ENCODE peak calls at places on chromosomes 4 and X, in six cellular contexts. One of them, this sample, is unnamed. For H3K4me1, the result is how much of the 10 kb centered on the place peaks cover.

GRCh38 chrX:150854856-150855255 is 43.6 kb downstream of the CD99L2 start:
- DNase-seq in esophagus squamous epithelium: no peak
- DNase-seq in IMR-90: no peak
- DNase-seq in tibial nerve: no peak
- DNase-seq in spleen: no peak
- DNase-seq in ovary: no peak
- DNase-seq in this sample: no peak

GRCh38 chr4:15755321-15755750 is 22.8 kb upstream of the CD38 start:
- DNase-seq in IMR-90: peak
- DNase-seq in ovary: no peak
- DNase-seq in spleen: no peak
- DNase-seq in tibial nerve: no peak
- DNase-seq in esophagus squamous epithelium: no peak
- DNase-seq in this sample: no peak

GRCh38 chr4:88457307-88458090 is 580 bp downstream of the HERC5 start:
- DNase-seq in spleen: peak
- DNase-seq in ovary: peak
- DNase-seq in tibial nerve: peak
- DNase-seq in esophagus squamous epithelium: no peak
- DNase-seq in IMR-90: no peak
- DNase-seq in this sample: peak

GRCh38 chr4:153610623-153611376 is 73.3 kb upstream of the TLR2 start:
- DNase-seq in ovary: no peak
- DNase-seq in tibial nerve: no peak
- DNase-seq in spleen: no peak
- DNase-seq in IMR-90: no peak
- DNase-seq in esophagus squamous epithelium: no peak
- DNase-seq in this sample: no peak

GRCh38 chr4:175805863-175806262 is 6.2 kb downstream of the GPM6A start:
- DNase-seq in tibial nerve: no peak
- DNase-seq in spleen: no peak
- DNase-seq in esophagus squamous epithelium: no peak
- DNase-seq in IMR-90: no peak
- DNase-seq in ovary: no peak
- DNase-seq in this sample: no peak

GRCh38 chrX:54182864-54183613 is at the start of gene FAM120C:
- DNase-seq in tibial nerve: peak
- DNase-seq in spleen: peak
- DNase-seq in IMR-90: peak
- DNase-seq in esophagus squamous epithelium: peak
- DNase-seq in ovary: peak
- DNase-seq in this sample: peak

GRCh38 chr4:67575232-67575888 is 16.8 kb downstream of the STAP1 start:
- DNase-seq in tibial nerve: no peak
- DNase-seq in IMR-90: no peak
- DNase-seq in esophagus squamous epithelium: no peak
- DNase-seq in spleen: no peak
- DNase-seq in ovary: no peak
- DNase-seq in this sample: no peak

GRCh38 chr4:38868055-38868965 is 704 bp downstream of the FAM114A1 start:
- DNase-seq in tibial nerve: peak
- DNase-seq in esophagus squamous epithelium: no peak
- DNase-seq in spleen: no peak
- DNase-seq in ovary: peak
- DNase-seq in IMR-90: peak
- DNase-seq in this sample: peak

GRCh38 chr4:16120720-16121119 is 36.9 kb upstream of the PROM1 start:
- DNase-seq in spleen: no peak
- DNase-seq in tibial nerve: no peak
- DNase-seq in IMR-90: peak
- DNase-seq in ovary: no peak
- DNase-seq in esophagus squamous epithelium: no peak
- DNase-seq in this sample: no peak

GRCh38 chr4:120918788-120919187 is 3.7 kb downstream of the PRDM5 start:
- DNase-seq in tibial nerve: no peak
- DNase-seq in spleen: no peak
- DNase-seq in IMR-90: peak
- DNase-seq in ovary: no peak
- DNase-seq in esophagus squamous epithelium: no peak
- DNase-seq in this sample: no peak

GRCh38 chr4:174041555-174042110 is 241.8 kb downstream of the FBXO8 start:
- DNase-seq in esophagus squamous epithelium: no peak
- DNase-seq in IMR-90: no peak
- DNase-seq in ovary: no peak
- DNase-seq in spleen: no peak
- DNase-seq in tibial nerve: no peak
- DNase-seq in this sample: no peak

GRCh38 chrX:133610056-133610455 is 194.8 kb upstream of the GPC4 start:
- DNase-seq in IMR-90: no peak
- DNase-seq in esophagus squamous epithelium: no peak
- DNase-seq in ovary: no peak
- DNase-seq in spleen: no peak
- DNase-seq in tibial nerve: no peak
- DNase-seq in this sample: no peak

GRCh38 chrX:133417364-133417763 is 2.1 kb upstream of the GPC4 start:
- DNase-seq in esophagus squamous epithelium: no peak
- DNase-seq in IMR-90: no peak
- DNase-seq in ovary: no peak
- DNase-seq in spleen: no peak
- DNase-seq in tibial nerve: no peak
- DNase-seq in this sample: no peak

GRCh38 chrX:3129256-3129655 is 88.0 kb downstream of the ARSF start:
- DNase-seq in tibial nerve: no peak
- DNase-seq in ovary: no peak
- DNase-seq in spleen: no peak
- DNase-seq in esophagus squamous epithelium: no peak
- DNase-seq in IMR-90: peak
- DNase-seq in this sample: no peak

GRCh38 chrX:12814434-12814833 is 23.2 kb downstream of the PRPS2 start:
- DNase-seq in ovary: no peak
- DNase-seq in IMR-90: peak
- DNase-seq in spleen: no peak
- DNase-seq in tibial nerve: peak
- DNase-seq in esophagus squamous epithelium: no peak
- DNase-seq in this sample: no peak

GRCh38 chr4:33088713-33089112 is 2368.5 kb downstream of the PCDH7 start:
- DNase-seq in esophagus squamous epithelium: no peak
- DNase-seq in spleen: no peak
- DNase-seq in tibial nerve: no peak
- DNase-seq in IMR-90: no peak
- DNase-seq in ovary: no peak
- DNase-seq in this sample: no peak

GRCh38 chrX:9133426-9133825 is 99.5 kb upstream of the FAM9B start:
- DNase-seq in ovary: no peak
- DNase-seq in tibial nerve: no peak
- DNase-seq in spleen: no peak
- DNase-seq in esophagus squamous epithelium: no peak
- DNase-seq in IMR-90: peak
- DNase-seq in this sample: no peak

GRCh38 chr4:77586953-77587383 is 18.7 kb upstream of the CXCL13 start:
- DNase-seq in esophagus squamous epithelium: no peak
- DNase-seq in ovary: no peak
- DNase-seq in tibial nerve: no peak
- DNase-seq in IMR-90: no peak
- DNase-seq in spleen: peak
- DNase-seq in this sample: no peak

DNA sequence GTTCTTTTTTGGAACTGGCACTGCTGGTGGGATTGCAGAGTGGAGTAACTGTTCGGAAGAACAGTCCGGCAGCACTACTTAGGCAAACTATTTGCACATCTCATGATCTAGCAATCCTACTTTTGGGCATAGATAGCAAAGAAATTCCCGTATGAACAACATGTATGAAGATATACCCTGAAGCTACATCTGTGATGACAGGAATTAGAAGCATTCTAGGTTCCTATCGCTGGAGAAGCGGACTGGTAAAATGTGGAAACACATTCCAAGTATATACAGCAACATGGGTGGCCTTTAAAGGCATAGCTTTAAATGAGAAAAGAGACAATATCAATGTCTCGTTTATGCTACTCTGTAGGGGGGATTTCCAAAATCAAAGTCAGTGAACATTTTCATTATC is 3.1 kb downstream of the DCAF16 start:
- DNase-seq in esophagus squamous epithelium: no peak
- DNase-seq in IMR-90: peak
- DNase-seq in tibial nerve: no peak
- DNase-seq in ovary: no peak
- DNase-seq in spleen: no peak
- DNase-seq in this sample: no peak
- H3K4me1 ChIP-seq in esophagus squamous epithelium: under half
- H3K4me1 ChIP-seq in IMR-90: under half
- H3K4me1 ChIP-seq in tibial nerve: under half
- H3K4me1 ChIP-seq in ovary: under half
- H3K4me1 ChIP-seq in spleen: half or more
- H3K4me1 ChIP-seq in this sample: under half

GRCh38 chrX:4844376-4844775 is 1130.9 kb upstream of the PRKX start:
- DNase-seq in spleen: no peak
- DNase-seq in esophagus squamous epithelium: no peak
- DNase-seq in IMR-90: no peak
- DNase-seq in tibial nerve: no peak
- DNase-seq in ovary: no peak
- DNase-seq in this sample: no peak
- TF ChIP-seq POLR2A in spleen: no peak
- TF ChIP-seq POLR2A in esophagus squamous epithelium: no peak
- TF ChIP-seq POLR2A in IMR-90: no peak
- TF ChIP-seq POLR2A in tibial nerve: no peak
- TF ChIP-seq POLR2A in ovary: no peak
- TF ChIP-seq POLR2A in this sample: no peak

DNA sequence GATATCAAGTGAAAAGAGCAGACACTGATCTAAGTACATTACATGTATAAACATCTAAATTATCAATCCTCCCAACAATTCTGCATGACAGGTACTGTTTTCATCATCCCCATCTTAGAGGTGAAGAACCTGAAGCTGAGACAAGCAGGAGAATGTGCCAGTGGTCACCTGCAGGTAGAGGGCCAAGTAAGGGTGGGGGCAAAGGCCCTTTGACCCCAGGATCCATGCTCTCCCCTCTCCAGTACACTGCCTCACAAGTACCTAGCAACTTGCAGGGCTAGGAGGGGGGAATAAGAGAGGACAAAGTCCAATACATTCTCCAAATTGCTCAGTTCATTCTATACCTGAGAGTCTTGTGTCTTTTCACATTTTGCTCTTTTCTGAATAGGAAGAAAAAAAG is 8.3 kb upstream of the MAP7D2 start:
- DNase-seq in IMR-90: no peak
- DNase-seq in spleen: no peak
- DNase-seq in tibial nerve: no peak
- DNase-seq in esophagus squamous epithelium: no peak
- DNase-seq in ovary: no peak
- DNase-seq in this sample: no peak
- H3K4me1 ChIP-seq in IMR-90: under half
- H3K4me1 ChIP-seq in spleen: under half
- H3K4me1 ChIP-seq in tibial nerve: under half
- H3K4me1 ChIP-seq in esophagus squamous epithelium: under half
- H3K4me1 ChIP-seq in ovary: under half
- H3K4me1 ChIP-seq in this sample: under half

GRCh38 chr4:184538023-184538599 is 63.8 kb upstream of the IRF2 start:
- DNase-seq in spleen: peak
- DNase-seq in esophagus squamous epithelium: peak
- DNase-seq in ovary: peak
- DNase-seq in tibial nerve: peak
- DNase-seq in IMR-90: peak
- DNase-seq in this sample: no peak

GRCh38 chr4:184534511-184535391 is 60.4 kb upstream of the IRF2 start:
- DNase-seq in tibial nerve: no peak
- DNase-seq in IMR-90: peak
- DNase-seq in esophagus squamous epithelium: no peak
- DNase-seq in ovary: no peak
- DNase-seq in spleen: no peak
- DNase-seq in this sample: no peak

GRCh38 chr4:184536881-184537248 is 62.5 kb upstream of the IRF2 start:
- DNase-seq in IMR-90: no peak
- DNase-seq in tibial nerve: peak
- DNase-seq in esophagus squamous epithelium: no peak
- DNase-seq in ovary: no peak
- DNase-seq in spleen: no peak
- DNase-seq in this sample: no peak

GRCh38 chr4:184537269-184538022 is 63.1 kb upstream of the IRF2 start:
- DNase-seq in spleen: peak
- DNase-seq in esophagus squamous epithelium: peak
- DNase-seq in ovary: peak
- DNase-seq in tibial nerve: peak
- DNase-seq in IMR-90: peak
- DNase-seq in this sample: peak

DNA sequence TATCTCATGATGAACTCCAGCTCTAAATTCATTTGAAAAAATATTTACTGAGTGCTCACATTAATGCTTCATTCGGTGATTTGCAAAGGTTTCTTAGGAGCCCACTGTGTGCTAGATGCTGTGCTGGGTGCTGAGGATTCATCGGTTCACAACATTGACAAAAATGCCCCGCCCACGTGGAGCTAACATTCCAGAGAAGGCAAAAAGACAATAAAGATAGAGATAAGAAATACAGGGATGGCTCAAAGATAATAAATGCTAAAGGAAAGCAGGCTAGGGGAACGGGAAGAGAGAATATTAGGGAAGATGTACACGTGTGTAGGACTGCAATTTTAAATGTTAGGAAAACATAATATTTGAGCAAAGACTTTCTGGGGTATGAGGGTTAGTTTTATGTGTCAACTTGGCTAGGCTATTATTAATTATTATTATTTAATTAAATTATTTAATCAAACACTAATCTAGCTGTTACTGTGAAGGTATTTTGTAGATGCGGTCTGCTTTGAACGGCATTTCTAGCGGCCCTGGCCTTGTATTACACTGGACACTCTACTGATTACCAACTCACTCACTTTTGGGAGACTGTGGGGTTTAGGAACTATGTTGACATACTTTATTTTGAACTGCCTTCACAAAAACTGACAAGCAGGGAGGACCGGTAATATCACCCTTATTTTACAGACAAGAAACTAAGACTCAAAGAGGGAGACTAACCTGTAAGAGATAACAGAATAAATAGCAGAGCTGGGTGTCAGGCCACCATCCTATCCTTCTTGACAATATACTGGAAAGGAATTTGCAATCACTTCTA is 61.9 kb upstream of the IRF2 start:
- DNase-seq in ovary: no peak
- DNase-seq in esophagus squamous epithelium: no peak
- DNase-seq in tibial nerve: no peak
- DNase-seq in IMR-90: no peak
- DNase-seq in spleen: no peak
- DNase-seq in this sample: no peak
- TF ChIP-seq POLR2A in ovary: no peak
- TF ChIP-seq POLR2A in esophagus squamous epithelium: no peak
- TF ChIP-seq POLR2A in tibial nerve: no peak
- TF ChIP-seq POLR2A in IMR-90: no peak
- TF ChIP-seq POLR2A in spleen: no peak
- TF ChIP-seq POLR2A in this sample: no peak

GRCh38 chr4:3361896-3362295 is 69.1 kb downstream of the RGS12 start:
- DNase-seq in spleen: no peak
- DNase-seq in tibial nerve: no peak
- DNase-seq in IMR-90: no peak
- DNase-seq in esophagus squamous epithelium: no peak
- DNase-seq in ovary: no peak
- DNase-seq in this sample: no peak
- H3K4me1 ChIP-seq in spleen: under half
- H3K4me1 ChIP-seq in tibial nerve: under half
- H3K4me1 ChIP-seq in IMR-90: under half
- H3K4me1 ChIP-seq in esophagus squamous epithelium: under half
- H3K4me1 ChIP-seq in ovary: under half
- H3K4me1 ChIP-seq in this sample: under half